ENCODE peak calls at places on chromosomes 4 and X, in seven cellular contexts. B is foreskin fibroblast, I is ovary, D is SK-N-SH, P is colonic mucosa, C is fibroblast of mammary gland, U is lung. L is an unnamed sample.

GRCh38 chr4:41318839-41319530 is 62.3 kb downstream of the UCHL1 start:
- DNase-seq in B (peak; percentile 4), I (no peak), D (no peak), P (no peak), C (peak; percentile 1), U (no peak), L (no peak)

GRCh38 chrX:12610079-12610478 is 181.1 kb upstream of the PRPS2 start:
- DNase-seq in B (peak; percentile 1), I (no peak), D (no peak), P (no peak), C (peak; percentile 34), U (no peak), L (no peak)

GRCh38 chr4:152850377-152850776 is 70.6 kb downstream of the ARFIP1 start:
- DNase-seq in B (peak; percentile 30), I (no peak), D (no peak), P (no peak), C (peak; percentile 49), U (peak; percentile 70), L (peak; percentile 18)

GRCh38 chrX:46173159-46173558 is 372.1 kb downstream of the ZNF674 start:
- DNase-seq in B (no peak), I (no peak), D (no peak), P (no peak), C (no peak), U (no peak), L (no peak)

GRCh38 chrX:150084474-150085229 is 146.4 kb upstream of the EOLA2 start:
- DNase-seq in B (peak; percentile 67), I (no peak), D (no peak), P (no peak), C (peak; percentile 58), U (no peak), L (no peak)

GRCh38 chrX:68934922-68935321 is 106.1 kb downstream of the EFNB1 start:
- DNase-seq in B (no peak), I (no peak), D (no peak), P (no peak), C (no peak), U (no peak), L (no peak)

GRCh38 chrX:72308566-72309296 is 3.0 kb upstream of the CITED1 start:
- DNase-seq in B (peak; percentile 75), I (peak; percentile 55), D (peak; percentile 92), P (peak; percentile 82), C (peak; percentile 57), U (peak; percentile 69), L (peak; percentile 66)

GRCh38 chr4:185597532-185598188 is 62.4 kb upstream of the PDLIM3 start:
- DNase-seq in B (peak; percentile 86), I (peak; percentile 71), D (peak; percentile 73), P (peak; percentile 73), C (peak; percentile 81), U (peak; percentile 76), L (peak; percentile 79)

GRCh38 chrX:125101971-125102750 is 217.5 kb upstream of the TEX13C start:
- DNase-seq in B (no peak), I (no peak), D (no peak), P (no peak), C (no peak), U (no peak), L (no peak)

GRCh38 chrX:129823115-129823514 is 20.6 kb downstream of the ZDHHC9 start:
- DNase-seq in B (peak; percentile 31), I (peak; percentile 12), D (peak; percentile 52), P (peak; percentile 43), C (peak; percentile 53), U (no peak), L (no peak)

GRCh38 chr4:120466429-120466828 is 399.8 kb upstream of the MAD2L1 start:
- DNase-seq in B (peak; percentile 15), I (no peak), D (no peak), P (no peak), C (no peak), U (no peak), L (no peak)

GRCh38 chr4:7741946-7742806 is 197.5 kb downstream of the AFAP1 start:
- DNase-seq in B (no peak), I (no peak), D (no peak), P (no peak), C (no peak), U (no peak), L (peak; percentile 29)

GRCh38 chr4:67885727-67886126 is 1.9 kb upstream of the TMPRSS11D start:
- DNase-seq in B (peak; percentile 96), I (no peak), D (no peak), P (no peak), C (peak; percentile 98), U (no peak), L (no peak)

GRCh38 chr4:168177546-168178149 is 85.3 kb downstream of the ANXA10 start:
- DNase-seq in B (no peak), I (no peak), D (no peak), P (no peak), C (no peak), U (no peak), L (no peak)

GRCh38 chr4:123547167-123547817 is 150.7 kb downstream of the SPRY1 start:
- DNase-seq in B (no peak), I (no peak), D (no peak), P (peak; percentile 88), C (no peak), U (peak; percentile 90), L (peak; percentile 85)

GRCh38 chrX:150352581-150352980 is 10.5 kb upstream of the MAMLD1 start:
- DNase-seq in B (peak; percentile 28), I (no peak), D (no peak), P (peak; percentile 39), C (no peak), U (no peak), L (peak; percentile 55)

DNA sequence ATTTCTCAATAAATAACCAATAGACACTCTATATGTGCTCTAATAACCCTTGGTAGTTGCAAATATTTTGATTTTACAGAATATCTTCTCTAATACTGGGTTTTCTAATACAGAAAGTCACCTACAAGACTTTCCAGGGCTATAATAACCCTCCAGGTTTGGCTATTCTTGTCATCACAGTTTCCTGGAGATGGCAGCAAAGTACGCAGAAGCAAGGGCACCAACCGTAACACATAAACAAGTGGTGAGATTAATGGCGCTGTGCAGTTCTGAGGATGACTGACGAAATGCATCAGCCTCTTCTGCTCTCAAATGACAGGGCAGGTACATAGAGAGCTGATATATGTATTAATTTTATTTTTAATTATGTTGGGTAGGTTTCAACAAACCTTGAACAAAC is 122.4 kb downstream of the C4orf33 start:
- DNase-seq in B (no peak), I (no peak), D (no peak), P (peak; percentile 24), C (peak; percentile 31), U (no peak), L (no peak)
- TF ChIP-seq CTCF in B (no peak), I (no peak), D (peak; percentile 54), P (peak; percentile 34), C (peak; percentile 34), U (no peak), L (no peak)

DNA sequence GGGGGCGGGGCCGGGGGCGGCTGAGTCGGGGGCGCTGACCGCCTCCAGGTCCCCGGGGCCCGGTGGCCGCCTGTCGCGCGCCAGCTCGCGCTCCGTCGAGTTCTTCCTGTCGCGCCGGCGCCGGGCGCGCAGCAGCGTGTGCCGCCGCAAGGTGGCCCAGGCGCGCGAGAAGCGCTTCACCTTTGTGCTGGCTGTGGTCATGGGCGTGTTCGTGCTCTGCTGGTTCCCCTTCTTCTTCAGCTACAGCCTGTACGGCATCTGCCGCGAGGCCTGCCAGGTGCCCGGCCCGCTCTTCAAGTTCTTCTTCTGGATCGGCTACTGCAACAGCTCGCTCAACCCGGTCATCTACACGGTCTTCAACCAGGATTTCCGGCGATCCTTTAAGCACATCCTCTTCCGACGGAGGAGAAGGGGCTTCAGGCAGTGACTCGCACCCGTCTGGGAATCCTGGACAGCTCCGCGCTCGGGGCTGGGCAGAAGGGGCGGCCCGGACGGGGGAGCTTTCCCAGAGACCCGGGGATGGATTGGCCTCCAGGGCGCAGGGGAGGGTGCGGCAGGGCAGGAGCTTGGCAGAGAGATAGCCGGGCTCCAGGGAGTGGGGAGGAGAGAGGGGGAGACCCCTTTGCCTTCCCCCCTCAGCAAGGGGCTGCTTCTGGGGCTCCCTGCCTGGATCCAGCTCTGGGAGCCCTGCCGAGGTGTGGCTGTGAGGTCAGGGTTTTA is 1.5 kb downstream of the ADRA2C start:
- DNase-seq in B (peak; percentile 39), I (no peak), D (peak; percentile 72), P (peak; percentile 26), C (no peak), U (no peak), L (peak; percentile 53)
- TF ChIP-seq CTCF in B (no peak), I (no peak), D (no peak), P (no peak), C (no peak), U (no peak), L (no peak)

GRCh38 chr4:150385606-150386005 is 196.3 kb upstream of the MAB21L2 start:
- DNase-seq in B (peak; percentile 96), I (no peak), D (no peak), P (no peak), C (peak; percentile 96), U (no peak), L (no peak)

GRCh38 chr4:150389896-150390530 is 191.9 kb upstream of the MAB21L2 start:
- DNase-seq in B (peak; percentile 6), I (no peak), D (no peak), P (no peak), C (no peak), U (no peak), L (no peak)

GRCh38 chr4:150391052-150391451 is 190.9 kb upstream of the MAB21L2 start:
- DNase-seq in B (no peak), I (no peak), D (no peak), P (no peak), C (no peak), U (no peak), L (no peak)

GRCh38 chr4:150390531-150390910 is 191.4 kb upstream of the MAB21L2 start:
- DNase-seq in B (no peak), I (no peak), D (no peak), P (no peak), C (no peak), U (no peak), L (no peak)

DNA sequence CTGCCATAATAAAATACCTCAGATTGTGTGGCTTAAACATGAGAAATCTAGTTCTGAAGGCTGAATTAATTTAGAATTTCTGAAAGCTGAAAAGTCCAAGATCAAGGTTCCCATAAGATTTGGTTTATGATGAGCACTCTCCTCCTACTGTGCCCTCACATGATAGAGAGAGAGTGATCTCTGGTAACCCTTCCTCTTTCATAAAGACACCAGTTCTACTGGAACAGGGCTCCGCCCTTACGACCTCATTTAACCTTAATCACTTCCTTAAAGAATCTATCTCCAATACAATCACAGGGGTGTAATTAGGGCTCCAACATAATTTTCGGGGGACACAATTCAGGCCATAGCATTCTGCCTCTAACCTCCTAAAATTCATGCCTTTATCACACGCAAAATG is 194.0 kb upstream of the MAB21L2 start:
- DNase-seq in B (no peak), I (no peak), D (no peak), P (no peak), C (no peak), U (no peak), L (no peak)
- TF ChIP-seq CTCF in B (no peak), I (no peak), D (no peak), P (no peak), C (no peak), U (no peak), L (no peak)

GRCh38 chr4:147923854-147924253 is 192.0 kb downstream of the ARHGAP10 start:
- DNase-seq in B (no peak), I (no peak), D (no peak), P (no peak), C (no peak), U (no peak), L (no peak)

GRCh38 chr4:147927377-147928137 is 195.7 kb downstream of the ARHGAP10 start:
- DNase-seq in B (peak; percentile 79), I (no peak), D (no peak), P (no peak), C (no peak), U (no peak), L (no peak)

GRCh38 chr4:147928400-147928799 is 196.5 kb downstream of the ARHGAP10 start:
- DNase-seq in B (peak; percentile 48), I (no peak), D (no peak), P (no peak), C (no peak), U (no peak), L (no peak)

GRCh38 chr4:147924604-147925412 is 192.9 kb downstream of the ARHGAP10 start:
- DNase-seq in B (peak; percentile 37), I (peak; percentile 18), D (peak; percentile 66), P (peak; percentile 42), C (peak; percentile 25), U (no peak), L (no peak)
- TF ChIP-seq CTCF in B (peak; percentile 57), I (no peak), D (peak; percentile 51), P (peak; percentile 31), C (peak; percentile 49), U (no peak), L (no peak)